ENCODE peak calls at places on chromosomes 13 and 19, in eight cellular contexts. One of them, this sample, is unnamed.

GRCh38 chr19:54137913-54138776 is 583 bp downstream of the CNOT3 start:
- DNase-seq in A549: no peak
- DNase-seq in progenitor cell of endocrine pancreas: peak
- DNase-seq in AG09309: no peak
- DNase-seq in cardiac muscle cell: no peak
- DNase-seq in foreskin fibroblast: no peak
- DNase-seq in CD8-positive, alpha-beta T cell: peak
- DNase-seq in fibroblast of mammary gland: no peak
- DNase-seq in this sample: no peak

GRCh38 chr13:113863511-113864302 is at the start of gene GAS6:
- DNase-seq in A549: peak
- DNase-seq in progenitor cell of endocrine pancreas: peak
- DNase-seq in AG09309: no peak
- DNase-seq in cardiac muscle cell: peak
- DNase-seq in foreskin fibroblast: peak
- DNase-seq in CD8-positive, alpha-beta T cell: no peak
- DNase-seq in fibroblast of mammary gland: no peak
- DNase-seq in this sample: peak

GRCh38 chr13:76542176-76542575 is 344.0 kb downstream of the KCTD12 start:
- DNase-seq in A549: no peak
- DNase-seq in progenitor cell of endocrine pancreas: no peak
- DNase-seq in AG09309: no peak
- DNase-seq in cardiac muscle cell: no peak
- DNase-seq in foreskin fibroblast: no peak
- DNase-seq in CD8-positive, alpha-beta T cell: no peak
- DNase-seq in fibroblast of mammary gland: no peak
- DNase-seq in this sample: no peak

GRCh38 chr13:87677334-87678234 is 6.4 kb downstream of the SLITRK5 start:
- DNase-seq in A549: no peak
- DNase-seq in progenitor cell of endocrine pancreas: peak
- DNase-seq in AG09309: no peak
- DNase-seq in cardiac muscle cell: no peak
- DNase-seq in foreskin fibroblast: no peak
- DNase-seq in CD8-positive, alpha-beta T cell: no peak
- DNase-seq in fibroblast of mammary gland: no peak
- DNase-seq in this sample: peak

GRCh38 chr13:96636310-96636709 is 358.0 kb downstream of the OXGR1 start:
- DNase-seq in A549: no peak
- DNase-seq in progenitor cell of endocrine pancreas: no peak
- DNase-seq in AG09309: no peak
- DNase-seq in cardiac muscle cell: peak
- DNase-seq in foreskin fibroblast: no peak
- DNase-seq in CD8-positive, alpha-beta T cell: no peak
- DNase-seq in fibroblast of mammary gland: peak
- DNase-seq in this sample: no peak

GRCh38 chr19:16066611-16067104 is 9.6 kb upstream of the TPM4 start:
- DNase-seq in A549: peak
- DNase-seq in progenitor cell of endocrine pancreas: no peak
- DNase-seq in AG09309: no peak
- DNase-seq in cardiac muscle cell: peak
- DNase-seq in foreskin fibroblast: peak
- DNase-seq in CD8-positive, alpha-beta T cell: peak
- DNase-seq in fibroblast of mammary gland: peak
- DNase-seq in this sample: no peak

GRCh38 chr19:16627194-16627927 is 643 bp downstream of the MED26 start:
- DNase-seq in A549: no peak
- DNase-seq in progenitor cell of endocrine pancreas: no peak
- DNase-seq in AG09309: no peak
- DNase-seq in cardiac muscle cell: no peak
- DNase-seq in foreskin fibroblast: no peak
- DNase-seq in CD8-positive, alpha-beta T cell: peak
- DNase-seq in fibroblast of mammary gland: no peak
- DNase-seq in this sample: peak

GRCh38 chr19:33580645-33581037 is 41.1 kb upstream of the CHST8 start:
- DNase-seq in A549: no peak
- DNase-seq in progenitor cell of endocrine pancreas: no peak
- DNase-seq in AG09309: no peak
- DNase-seq in cardiac muscle cell: no peak
- DNase-seq in foreskin fibroblast: no peak
- DNase-seq in CD8-positive, alpha-beta T cell: no peak
- DNase-seq in fibroblast of mammary gland: no peak
- DNase-seq in this sample: peak

GRCh38 chr19:16847407-16847806 is 18.2 kb downstream of the SIN3B start:
- DNase-seq in A549: no peak
- DNase-seq in progenitor cell of endocrine pancreas: no peak
- DNase-seq in AG09309: no peak
- DNase-seq in cardiac muscle cell: no peak
- DNase-seq in foreskin fibroblast: no peak
- DNase-seq in CD8-positive, alpha-beta T cell: no peak
- DNase-seq in fibroblast of mammary gland: no peak
- DNase-seq in this sample: no peak

GRCh38 chr19:43984687-43985000 is 656 bp downstream of the ZNF155 start:
- DNase-seq in A549: no peak
- DNase-seq in progenitor cell of endocrine pancreas: no peak
- DNase-seq in AG09309: no peak
- DNase-seq in cardiac muscle cell: no peak
- DNase-seq in foreskin fibroblast: no peak
- DNase-seq in CD8-positive, alpha-beta T cell: no peak
- DNase-seq in fibroblast of mammary gland: no peak
- DNase-seq in this sample: no peak

GRCh38 chr19:16398530-16399241 is 73.1 kb downstream of the EPS15L1 start:
- DNase-seq in A549: no peak
- DNase-seq in progenitor cell of endocrine pancreas: no peak
- DNase-seq in AG09309: no peak
- DNase-seq in cardiac muscle cell: peak
- DNase-seq in foreskin fibroblast: no peak
- DNase-seq in CD8-positive, alpha-beta T cell: no peak
- DNase-seq in fibroblast of mammary gland: no peak
- DNase-seq in this sample: no peak

GRCh38 chr13:36530050-36530789 is 97.9 kb downstream of the CCNA1 start:
- DNase-seq in A549: no peak
- DNase-seq in progenitor cell of endocrine pancreas: no peak
- DNase-seq in AG09309: peak
- DNase-seq in cardiac muscle cell: peak
- DNase-seq in foreskin fibroblast: no peak
- DNase-seq in CD8-positive, alpha-beta T cell: no peak
- DNase-seq in fibroblast of mammary gland: peak
- DNase-seq in this sample: no peak

GRCh38 chr13:36531746-36532486 is 99.6 kb downstream of the CCNA1 start:
- DNase-seq in A549: no peak
- DNase-seq in progenitor cell of endocrine pancreas: no peak
- DNase-seq in AG09309: peak
- DNase-seq in cardiac muscle cell: peak
- DNase-seq in foreskin fibroblast: no peak
- DNase-seq in CD8-positive, alpha-beta T cell: no peak
- DNase-seq in fibroblast of mammary gland: peak
- DNase-seq in this sample: no peak

GRCh38 chr13:36528105-36528504 is 95.8 kb downstream of the CCNA1 start:
- DNase-seq in A549: no peak
- DNase-seq in progenitor cell of endocrine pancreas: no peak
- DNase-seq in AG09309: no peak
- DNase-seq in cardiac muscle cell: no peak
- DNase-seq in foreskin fibroblast: no peak
- DNase-seq in CD8-positive, alpha-beta T cell: no peak
- DNase-seq in fibroblast of mammary gland: no peak
- DNase-seq in this sample: no peak

GRCh38 chr13:36530861-36531590 is 98.7 kb downstream of the CCNA1 start:
- DNase-seq in A549: no peak
- DNase-seq in progenitor cell of endocrine pancreas: no peak
- DNase-seq in AG09309: no peak
- DNase-seq in cardiac muscle cell: no peak
- DNase-seq in foreskin fibroblast: no peak
- DNase-seq in CD8-positive, alpha-beta T cell: no peak
- DNase-seq in fibroblast of mammary gland: no peak
- DNase-seq in this sample: no peak

DNA sequence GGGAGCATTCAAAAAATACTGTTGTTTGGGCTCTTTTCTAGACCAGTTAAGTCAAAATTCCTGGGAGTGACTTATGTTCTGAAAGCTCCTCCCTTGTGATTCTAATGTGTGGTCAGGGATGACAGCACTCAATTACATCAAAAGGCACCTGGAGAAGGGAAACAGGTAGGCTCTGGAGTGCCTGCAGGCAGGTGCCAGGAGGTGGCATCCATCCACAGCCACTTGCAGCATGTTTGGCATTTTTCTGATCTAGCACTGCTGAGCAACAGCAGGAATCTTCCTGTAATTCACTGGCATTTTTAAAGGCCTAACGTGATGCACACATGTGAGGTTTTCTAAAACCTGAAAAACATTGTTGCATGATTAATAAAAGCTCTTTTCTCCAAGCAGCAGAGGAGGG is 94.6 kb downstream of the CCNA1 start:
- DNase-seq in A549: no peak
- DNase-seq in progenitor cell of endocrine pancreas: no peak
- DNase-seq in AG09309: no peak
- DNase-seq in cardiac muscle cell: no peak
- DNase-seq in foreskin fibroblast: no peak
- DNase-seq in CD8-positive, alpha-beta T cell: no peak
- DNase-seq in fibroblast of mammary gland: no peak
- DNase-seq in this sample: no peak
- TF ChIP-seq CTCF in A549: no peak
- TF ChIP-seq CTCF in progenitor cell of endocrine pancreas: no peak
- TF ChIP-seq CTCF in AG09309: no peak
- TF ChIP-seq CTCF in cardiac muscle cell: no peak
- TF ChIP-seq CTCF in foreskin fibroblast: no peak
- TF ChIP-seq CTCF in CD8-positive, alpha-beta T cell: no peak
- TF ChIP-seq CTCF in fibroblast of mammary gland: no peak
- TF ChIP-seq CTCF in this sample: no peak

GRCh38 chr13:41361501-41361900 is 50.4 kb downstream of the NAA16 start:
- DNase-seq in A549: no peak
- DNase-seq in progenitor cell of endocrine pancreas: no peak
- DNase-seq in AG09309: no peak
- DNase-seq in cardiac muscle cell: no peak
- DNase-seq in foreskin fibroblast: no peak
- DNase-seq in CD8-positive, alpha-beta T cell: no peak
- DNase-seq in fibroblast of mammary gland: no peak
- DNase-seq in this sample: no peak

GRCh38 chr13:41365636-41366035 is 54.6 kb downstream of the NAA16 start:
- DNase-seq in A549: no peak
- DNase-seq in progenitor cell of endocrine pancreas: no peak
- DNase-seq in AG09309: peak
- DNase-seq in cardiac muscle cell: peak
- DNase-seq in foreskin fibroblast: no peak
- DNase-seq in CD8-positive, alpha-beta T cell: no peak
- DNase-seq in fibroblast of mammary gland: no peak
- DNase-seq in this sample: no peak

GRCh38 chr13:41364043-41364442 is 53.0 kb downstream of the NAA16 start:
- DNase-seq in A549: no peak
- DNase-seq in progenitor cell of endocrine pancreas: no peak
- DNase-seq in AG09309: no peak
- DNase-seq in cardiac muscle cell: no peak
- DNase-seq in foreskin fibroblast: no peak
- DNase-seq in CD8-positive, alpha-beta T cell: no peak
- DNase-seq in fibroblast of mammary gland: no peak
- DNase-seq in this sample: no peak
- TF ChIP-seq CTCF in A549: no peak
- TF ChIP-seq CTCF in progenitor cell of endocrine pancreas: no peak
- TF ChIP-seq CTCF in AG09309: no peak
- TF ChIP-seq CTCF in cardiac muscle cell: no peak
- TF ChIP-seq CTCF in foreskin fibroblast: no peak
- TF ChIP-seq CTCF in CD8-positive, alpha-beta T cell: no peak
- TF ChIP-seq CTCF in fibroblast of mammary gland: no peak
- TF ChIP-seq CTCF in this sample: no peak

GRCh38 chr13:23870356-23871146 is 18.6 kb downstream of the MIPEP start:
- DNase-seq in A549: no peak
- DNase-seq in progenitor cell of endocrine pancreas: no peak
- DNase-seq in AG09309: no peak
- DNase-seq in cardiac muscle cell: no peak
- DNase-seq in foreskin fibroblast: no peak
- DNase-seq in CD8-positive, alpha-beta T cell: no peak
- DNase-seq in fibroblast of mammary gland: no peak
- DNase-seq in this sample: no peak

GRCh38 chr13:23865898-23866297 is 23.3 kb downstream of the MIPEP start:
- DNase-seq in A549: no peak
- DNase-seq in progenitor cell of endocrine pancreas: no peak
- DNase-seq in AG09309: no peak
- DNase-seq in cardiac muscle cell: no peak
- DNase-seq in foreskin fibroblast: no peak
- DNase-seq in CD8-positive, alpha-beta T cell: no peak
- DNase-seq in fibroblast of mammary gland: no peak
- DNase-seq in this sample: no peak

GRCh38 chr13:23866420-23867026 is 22.7 kb downstream of the MIPEP start:
- DNase-seq in A549: peak
- DNase-seq in progenitor cell of endocrine pancreas: no peak
- DNase-seq in AG09309: no peak
- DNase-seq in cardiac muscle cell: no peak
- DNase-seq in foreskin fibroblast: no peak
- DNase-seq in CD8-positive, alpha-beta T cell: no peak
- DNase-seq in fibroblast of mammary gland: peak
- DNase-seq in this sample: no peak

GRCh38 chr13:23867027-23867491 is 22.1 kb downstream of the MIPEP start:
- DNase-seq in A549: peak
- DNase-seq in progenitor cell of endocrine pancreas: no peak
- DNase-seq in AG09309: no peak
- DNase-seq in cardiac muscle cell: peak
- DNase-seq in foreskin fibroblast: peak
- DNase-seq in CD8-positive, alpha-beta T cell: no peak
- DNase-seq in fibroblast of mammary gland: peak
- DNase-seq in this sample: no peak

DNA sequence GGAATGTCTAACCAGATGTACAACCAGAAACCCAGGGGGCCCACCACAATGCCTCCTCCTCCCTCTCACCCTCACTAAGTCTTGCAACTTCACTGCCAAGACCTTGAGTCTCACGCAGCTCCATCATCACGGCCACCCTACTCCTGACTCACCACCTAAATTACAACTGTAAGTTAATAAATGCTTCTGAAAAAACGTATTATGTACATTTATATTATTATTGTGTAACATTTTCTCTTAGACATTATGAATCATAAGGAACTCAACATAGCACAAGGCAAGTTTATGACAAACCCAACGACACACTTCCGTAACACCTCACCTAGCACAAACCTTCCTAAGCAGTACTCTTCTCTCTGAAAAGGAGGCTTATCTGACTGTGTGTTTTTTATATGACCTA is 20.7 kb downstream of the MIPEP start:
- DNase-seq in A549: peak
- DNase-seq in progenitor cell of endocrine pancreas: no peak
- DNase-seq in AG09309: peak
- DNase-seq in cardiac muscle cell: peak
- DNase-seq in foreskin fibroblast: peak
- DNase-seq in CD8-positive, alpha-beta T cell: no peak
- DNase-seq in fibroblast of mammary gland: peak
- DNase-seq in this sample: no peak
- TF ChIP-seq CTCF in A549: no peak
- TF ChIP-seq CTCF in progenitor cell of endocrine pancreas: no peak
- TF ChIP-seq CTCF in AG09309: no peak
- TF ChIP-seq CTCF in cardiac muscle cell: no peak
- TF ChIP-seq CTCF in foreskin fibroblast: no peak
- TF ChIP-seq CTCF in CD8-positive, alpha-beta T cell: no peak
- TF ChIP-seq CTCF in fibroblast of mammary gland: no peak
- TF ChIP-seq CTCF in this sample: no peak

DNA sequence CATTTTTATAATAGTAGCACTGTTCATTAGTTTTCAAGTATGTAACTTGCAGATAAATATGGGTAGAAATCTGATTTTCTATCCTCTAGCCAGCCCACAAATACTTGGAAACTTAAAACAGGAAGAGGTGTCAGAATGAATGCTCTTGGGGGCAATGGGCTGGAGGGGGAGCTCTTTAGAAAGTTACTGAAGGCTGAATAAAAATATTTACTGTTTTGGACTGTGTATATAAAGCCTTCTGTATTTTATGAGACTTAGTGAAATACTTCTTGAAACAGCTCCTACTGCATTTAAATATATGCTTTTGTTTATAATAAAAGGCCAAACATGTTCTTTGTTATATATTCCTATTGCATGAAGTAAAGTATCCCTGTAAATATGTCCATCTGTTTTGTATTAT is 138.8 kb downstream of the RGCC start:
- DNase-seq in A549: no peak
- DNase-seq in progenitor cell of endocrine pancreas: no peak
- DNase-seq in AG09309: no peak
- DNase-seq in cardiac muscle cell: peak
- DNase-seq in foreskin fibroblast: no peak
- DNase-seq in CD8-positive, alpha-beta T cell: no peak
- DNase-seq in fibroblast of mammary gland: peak
- DNase-seq in this sample: no peak
- TF ChIP-seq CTCF in A549: no peak
- TF ChIP-seq CTCF in progenitor cell of endocrine pancreas: no peak
- TF ChIP-seq CTCF in AG09309: no peak
- TF ChIP-seq CTCF in cardiac muscle cell: peak
- TF ChIP-seq CTCF in foreskin fibroblast: peak
- TF ChIP-seq CTCF in CD8-positive, alpha-beta T cell: no peak
- TF ChIP-seq CTCF in fibroblast of mammary gland: no peak
- TF ChIP-seq CTCF in this sample: no peak